ENCODE peak calls at places on chromosomes 11 and 22, in seven cellular contexts. X is activated naive CD4-positive, alpha-beta T cell treated with Interleukin-2 at 50 U/mL for 16 hours; J is heart left ventricle; V is nephron progenitor cell; C is AG09319; E is lung microvascular endothelial cell; L is A172. P is an unnamed sample.
A peak's percentile ranks its signal among the peaks of the same experiment; 100 is the strongest.

GRCh38 chr11:5891216-5891800 is 1.7 kb upstream of the OR52E5 start:
- DNase-seq in X (no peak), J (no peak), C (no peak), V (no peak), L (peak; percentile 8), E (peak; percentile 23), P (no peak)

GRCh38 chr11:32960553-32961164 is 55.0 kb upstream of the DEPDC7 start:
- DNase-seq in C (peak; percentile 15), L (peak; percentile 50), X (no peak), E (peak; percentile 66), J (no peak), V (no peak), P (no peak)

GRCh38 chr11:102868359-102868758 is 6.4 kb downstream of the MMP12 start:
- DNase-seq in E (no peak), X (no peak), V (no peak), L (peak; percentile 27), C (no peak), J (no peak), P (no peak)

GRCh38 chr11:46456676-46457432 is 65.3 kb upstream of the CHRM4 start:
- DNase-seq in X (no peak), L (no peak), E (no peak), C (no peak), V (no peak), J (no peak), P (no peak)

GRCh38 chr11:119125849-119126248 is 4.5 kb downstream of the HINFP start:
- DNase-seq in X (no peak), C (no peak), V (no peak), J (no peak), E (no peak), L (no peak), P (no peak)

GRCh38 chr11:45995342-45995734 is 72.9 kb downstream of the LARGE2 start:
- DNase-seq in J (no peak), E (no peak), C (no peak), V (no peak), X (no peak), L (no peak), P (no peak)

GRCh38 chr22:48098243-48098935 is 1335.9 kb downstream of the TBC1D22A start:
- DNase-seq in J (no peak), V (no peak), L (no peak), E (no peak), C (no peak), X (no peak), P (no peak)

GRCh38 chr22:50505776-50506610 is 1.5 kb downstream of the LMF2 start:
- DNase-seq in V (no peak), C (no peak), E (no peak), X (no peak), J (no peak), L (no peak), P (no peak)

GRCh38 chr22:35352214-35353111 is 28.4 kb upstream of the HMOX1 start:
- DNase-seq in L (no peak), E (peak; percentile 61), J (peak; percentile 87), C (no peak), X (peak; percentile 36), V (peak; percentile 39), P (peak; percentile 83)

GRCh38 chr22:35552186-35552842 is 11.7 kb downstream of the RASD2 start:
- DNase-seq in X (peak; percentile 81), C (no peak), E (no peak), J (no peak), L (peak; percentile 28), V (peak; percentile 80), P (no peak)